ENCODE peak calls at places on chromosomes 1 and 21, in four cellular contexts. L is neural progenitor cell, T is suprapubic skin, M is esophagus squamous epithelium. Q is an unnamed sample.

GRCh38 chr1:48469616-48470500 is 2.1 kb downstream of the SPATA6 start:
- DNase-seq in L (peak; percentile 8), T (peak; percentile 67), M (no peak), Q (peak; percentile 60)

GRCh38 chr1:38827299-38827698 is 32.3 kb downstream of the RRAGC start:
- DNase-seq in L (no peak), T (no peak), M (no peak), Q (no peak)

GRCh38 chr1:55536466-55536865 is 321.3 kb upstream of the USP24 start:
- DNase-seq in L (no peak), T (no peak), M (no peak), Q (no peak)

GRCh38 chr1:99772809-99773208 is 6.4 kb upstream of the FRRS1 start:
- DNase-seq in L (no peak), T (no peak), M (no peak), Q (no peak)

GRCh38 chr1:41917835-41918449 is 780 bp downstream of the HIVEP3 start:
- DNase-seq in L (peak; percentile 86), T (no peak), M (no peak), Q (no peak)

GRCh38 chr1:238675241-238675640 is 711.1 kb upstream of the CHRM3 start:
- DNase-seq in L (no peak), T (no peak), M (no peak), Q (no peak)

GRCh38 chr1:13651279-13651678 is 48.7 kb upstream of the PRDM2 start:
- DNase-seq in L (no peak), T (no peak), M (no peak), Q (no peak)

GRCh38 chr1:23567996-23568607 is 8.8 kb upstream of the ID3 start:
- DNase-seq in L (peak; percentile 92), T (no peak), M (no peak), Q (no peak)

GRCh38 chr1:72412286-72412685 is 129.9 kb upstream of the NEGR1 start:
- DNase-seq in L (no peak), T (no peak), M (no peak), Q (peak; percentile 3)

GRCh38 chr1:226990133-226990716 is 50.1 kb downstream of the COQ8A start:
- DNase-seq in L (no peak), T (no peak), M (no peak), Q (peak; percentile 9)

GRCh38 chr1:174746024-174746808 is 253.5 kb upstream of the CACYBP start:
- DNase-seq in L (no peak), T (no peak), M (no peak), Q (no peak)

GRCh38 chr1:109216662-109217061 is 2.9 kb downstream of the SARS1 start:
- DNase-seq in L (no peak), T (no peak), M (no peak), Q (no peak)

GRCh38 chr1:28415246-28415645 is 45.7 kb downstream of the PHACTR4 start:
- DNase-seq in L (no peak), T (no peak), M (no peak), Q (no peak)

GRCh38 chr1:178724734-178725602 is at the start of gene RALGPS2:
- DNase-seq in L (peak; percentile 95), T (peak; percentile 63), M (no peak), Q (peak; percentile 22)

GRCh38 chr1:40732756-40733301 is 41.3 kb downstream of the NFYC start:
- DNase-seq in L (no peak), T (no peak), M (no peak), Q (no peak)

GRCh38 chr21:29973258-29973657 is 33.5 kb upstream of the GRIK1 start:
- DNase-seq in L (no peak), T (no peak), M (no peak), Q (no peak)

GRCh38 chr1:32199717-32200072 is 700 bp upstream of the CCDC28B start:
- DNase-seq in L (peak; percentile 21), T (no peak), M (no peak), Q (no peak)

GRCh38 chr21:33270986-33271385 is 4.8 kb downstream of the IL10RB start:
- DNase-seq in L (no peak), T (no peak), M (no peak), Q (no peak)

GRCh38 chr21:33268392-33268735 is 2.2 kb downstream of the IL10RB start:
- DNase-seq in L (no peak), T (no peak), M (no peak), Q (no peak)

GRCh38 chr21:33267250-33267649 is 1.1 kb downstream of the IL10RB start:
- DNase-seq in L (no peak), T (no peak), M (no peak), Q (no peak)

GRCh38 chr21:33266784-33267135 is 593 bp downstream of the IL10RB start:
- DNase-seq in L (no peak), T (no peak), M (no peak), Q (no peak)

GRCh38 chr21:33268736-33269441 is 2.7 kb downstream of the IL10RB start:
- DNase-seq in L (no peak), T (peak; percentile 77), M (no peak), Q (no peak)
- TF ChIP-seq CTCF in L (no peak), T (no peak), M (no peak), Q (no peak)

GRCh38 chr1:6093611-6094010 is 47.9 kb downstream of the KCNAB2 start:
- DNase-seq in L (no peak), T (no peak), M (no peak), Q (no peak)
- H3K36me3 ChIP-seq in L (no peaks in the 10 kb centered on the region), T (no peaks in the 10 kb centered on the region), M (no peaks in the 10 kb centered on the region), Q (no peaks in the 10 kb centered on the region)

GRCh38 chr21:45320991-45321656 is 33.4 kb upstream of the POFUT2 start:
- DNase-seq in L (no peak), T (peak; percentile 54), M (no peak), Q (no peak)
- H3K27ac ChIP-seq in L (no peak overlapping the region), T (peak overlapping the region; percentile 63), M (peak overlapping the region; percentile 91), Q (no peak overlapping the region)

GRCh38 chr21:46326110-46326703 is 2.3 kb downstream of the PCNT start:
- DNase-seq in L (no peak), T (no peak), M (no peak), Q (no peak)
- TF ChIP-seq CTCF in L (peak; percentile 12), T (no peak), M (no peak), Q (no peak)

GRCh38 chr1:24900985-24901781 is 28.9 kb downstream of the RUNX3 start:
- DNase-seq in L (no peak), T (peak; percentile 34), M (no peak), Q (no peak)
- H3K36me3 ChIP-seq in L (no peaks in the 10 kb centered on the region), T (no peaks in the 10 kb centered on the region), M (no peaks in the 10 kb centered on the region), Q (peaks cover 8% of the 10 kb centered on the region)

GRCh38 chr1:198253259-198253658 is 96.5 kb downstream of the NEK7 start:
- DNase-seq in L (no peak), T (no peak), M (no peak), Q (no peak)
- H3K27ac ChIP-seq in L (no peak overlapping the region), T (no peak overlapping the region), M (no peak overlapping the region), Q (no peak overlapping the region)

GRCh38 chr21:34202553-34203332 is 129.4 kb downstream of the MRPS6 start:
- DNase-seq in L (peak; percentile 73), T (no peak), M (no peak), Q (no peak)

GRCh38 chr21:34201441-34201838 is 128.1 kb downstream of the MRPS6 start:
- DNase-seq in L (no peak), T (no peak), M (no peak), Q (no peak)

GRCh38 chr21:34199121-34199910 is 125.9 kb downstream of the MRPS6 start:
- DNase-seq in L (no peak), T (no peak), M (no peak), Q (no peak)

GRCh38 chr21:34200288-34200905 is 127.0 kb downstream of the MRPS6 start:
- DNase-seq in L (no peak), T (no peak), M (no peak), Q (no peak)

GRCh38 chr21:34201001-34201400 is 127.6 kb downstream of the MRPS6 start:
- DNase-seq in L (no peak), T (no peak), M (no peak), Q (no peak)
- TF ChIP-seq CTCF in L (no peak), T (no peak), M (no peak), Q (no peak)

GRCh38 chr1:156319664-156320063 is 18.4 kb downstream of the CCT3 start:
- DNase-seq in L (no peak), T (peak; percentile 18), M (no peak), Q (peak; percentile 29)
- H3K36me3 ChIP-seq in L (peaks cover 51% of the 10 kb centered on the region), T (peaks cover 99% of the 10 kb centered on the region), M (peaks cover 100% of the 10 kb centered on the region), Q (peaks cover 91% of the 10 kb centered on the region)

GRCh38 chr1:54221113-54221834 is 21.3 kb downstream of the MRPL37 start:
- DNase-seq in L (no peak), T (no peak), M (no peak), Q (no peak)
- H3K27ac ChIP-seq in L (no peak overlapping the region), T (peak overlapping the region; percentile 26), M (no peak overlapping the region), Q (no peak overlapping the region)

GRCh38 chr1:97781762-97782337 is 139.0 kb downstream of the DPYD start:
- DNase-seq in L (no peak), T (no peak), M (no peak), Q (no peak)

GRCh38 chr1:97780884-97781283 is 139.9 kb downstream of the DPYD start:
- DNase-seq in L (no peak), T (no peak), M (no peak), Q (no peak)

GRCh38 chr1:97783762-97784161 is 137.1 kb downstream of the DPYD start:
- DNase-seq in L (no peak), T (no peak), M (no peak), Q (no peak)

DNA sequence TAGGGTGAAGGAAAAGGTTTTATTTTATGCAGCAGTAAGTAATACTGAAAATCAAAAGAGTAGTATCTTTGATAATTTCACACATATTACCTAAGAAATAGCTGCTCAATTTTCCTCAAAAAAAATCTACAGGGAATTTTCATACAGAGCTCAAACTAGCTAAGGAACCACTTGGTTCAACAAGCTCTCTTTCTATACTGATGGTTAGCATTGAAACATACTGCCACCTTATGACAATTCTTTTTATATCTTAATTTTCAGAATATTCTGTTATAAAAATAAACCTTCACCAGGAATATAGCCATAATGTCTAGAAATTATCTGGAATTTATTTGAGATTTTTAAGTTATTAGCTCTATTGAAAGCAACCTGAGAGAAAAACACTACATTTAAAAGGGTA is 142.1 kb downstream of the DPYD start:
- DNase-seq in L (no peak), T (no peak), M (no peak), Q (no peak)
- TF ChIP-seq CTCF in L (no peak), T (no peak), M (no peak), Q (no peak)

Q was measured in brain microvascular endothelial cell.